ENCODE peak calls at places on chromosomes 4 and X, in six cellular contexts. O is CD8-positive, alpha-beta memory T cell; N is astrocyte of the hippocampus; J is NCI-H526 treated with DMSO at 0.1 percent for 48 hours; Q is uterus; F is stimulated activated CD4-positive, alpha-beta T cell treated with anti-CD3 and anti-CD28 coated beads, Interleukin-1b, Interleukin-23, amount 100 ng/mL, for 1 hour. G is an unnamed sample.

GRCh38 chr4:80202784-80203553 is 5.7 kb downstream of the PRDM8 start:
- DNase-seq in O (peak; percentile 40), N (peak; percentile 63), J (no peak), Q (no peak), F (no peak), G (no peak)

GRCh38 chr4:17578482-17578891 is 1.5 kb downstream of the LAP3 start:
- DNase-seq in O (no peak), N (no peak), J (no peak), Q (no peak), F (no peak), G (peak; percentile 3)

GRCh38 chrX:42106556-42106955 is 183.2 kb upstream of the CASK start:
- DNase-seq in O (no peak), N (no peak), J (no peak), Q (no peak), F (no peak), G (no peak)

GRCh38 chr4:119873132-119873531 is 193.5 kb downstream of the MAD2L1 start:
- DNase-seq in O (no peak), N (no peak), J (no peak), Q (no peak), F (no peak), G (no peak)

GRCh38 chr4:85825937-85826678 is 351.2 kb downstream of the ARHGAP24 start:
- DNase-seq in O (no peak), N (peak; percentile 87), J (peak; percentile 4), Q (no peak), F (no peak), G (peak; percentile 99)

GRCh38 chr4:140861359-140862181 is 105.4 kb upstream of the TBC1D9 start:
- DNase-seq in O (no peak), N (peak; percentile 93), J (peak; percentile 66), Q (peak; percentile 85), F (peak; percentile 5), G (peak; percentile 79)

GRCh38 chr4:88752076-88752463 is 54.4 kb upstream of the NAP1L5 start:
- DNase-seq in O (no peak), N (no peak), J (no peak), Q (no peak), F (no peak), G (no peak)

GRCh38 chr4:118351851-118352827 is 664 bp downstream of the PRSS12 start:
- DNase-seq in O (no peak), N (peak; percentile 25), J (peak; percentile 34), Q (no peak), F (no peak), G (peak; percentile 16)